ENCODE peak calls at places on chromosomes 7 and 10, in eight cellular contexts. V is NCI-H1092; I is brain microvascular endothelial cell; H is GM12865; W is activated gamma-delta T cell treated with anti-CD3 and anti-CD28 coated beads, Interleukin-2, amount 50 U/mL, for 16 hours; G is CD4-positive, alpha-beta T cell; K is vagina; S is effector CD4-positive, alpha-beta T cell. P is an unnamed sample.

GRCh38 chr7:33043875-33044718 is 18.5 kb downstream of the NT5C3A start:
- DNase-seq in I (no peak), S (no peak), G (no peak), K (no peak), H (no peak), W (no peak), V (no peak), P (no peak)

GRCh38 chr10:60335708-60336107 is 54.0 kb downstream of the ANK3 start:
- DNase-seq in V (no peak), I (no peak), W (no peak), G (no peak), K (no peak), S (no peak), H (peak), P (no peak)

GRCh38 chr7:25029075-25029474 is 49.1 kb upstream of the OSBPL3 start:
- DNase-seq in G (no peak), H (no peak), K (no peak), V (no peak), I (no peak), W (no peak), S (no peak), P (no peak)

GRCh38 chr7:151339651-151340377 is 1.8 kb upstream of the NUB1 start:
- DNase-seq in I (no peak), W (no peak), V (no peak), K (no peak), H (peak), G (no peak), S (no peak), P (no peak)

GRCh38 chr10:17857040-17857439 is 47.9 kb downstream of the MRC1 start:
- DNase-seq in H (no peak), S (no peak), G (no peak), K (no peak), V (no peak), W (no peak), I (no peak), P (no peak)

GRCh38 chr7:156119771-156120170 is 307.5 kb upstream of the SHH start:
- DNase-seq in I (no peak), G (no peak), W (no peak), K (peak), S (no peak), H (no peak), V (no peak), P (no peak)

GRCh38 chr7:5143106-5143505 is 46.9 kb upstream of the WIPI2 start:
- DNase-seq in H (no peak), V (no peak), G (peak), I (no peak), K (no peak), W (peak), S (peak), P (peak)

GRCh38 chr7:121282129-121282528 is 46.7 kb upstream of the WNT16 start:
- DNase-seq in G (no peak), H (no peak), S (no peak), K (no peak), W (no peak), V (peak), I (no peak), P (no peak)

GRCh38 chr7:52080493-52080892 is 763.9 kb upstream of the COBL start:
- DNase-seq in H (no peak), S (no peak), W (no peak), V (no peak), K (no peak), I (no peak), G (no peak), P (no peak)

P was measured in effector CD8-positive, alpha-beta T cell.